ENCODE peak calls at places on chromosomes 3 and 15, in eight cellular contexts. V is aorta; B is CD4-positive, alpha-beta memory T cell; T is WERI-Rb-1; R is EH; K is amniotic stem cell; I is activated CD4-positive, alpha-beta T cell treated with anti-CD3 and anti-CD28 coated beads for 24 hours; G is H9. J is an unnamed sample.

GRCh38 chr15:93179072-93179471 is 90.1 kb upstream of the RGMA start:
- DNase-seq in V (no peak), B (no peak), T (no peak), R (no peak), K (no peak), I (no peak), G (no peak), J (no peak)

GRCh38 chr3:152048826-152049225 is 175.4 kb downstream of the SUCNR1 start:
- DNase-seq in V (no peak), B (no peak), T (no peak), R (no peak), K (no peak), I (no peak), G (no peak), J (no peak)

GRCh38 chr3:46375814-46376213 is 5.1 kb downstream of the CCR5 start:
- DNase-seq in V (no peak), B (no peak), T (no peak), R (no peak), K (no peak), I (no peak), G (no peak), J (no peak)

GRCh38 chr3:71129611-71130515 is 453.7 kb downstream of the FOXP1 start:
- DNase-seq in V (no peak), B (peak), T (no peak), R (peak), K (peak), I (no peak), G (no peak), J (no peak)

GRCh38 chr3:57910988-57911387 is 97.2 kb upstream of the FLNB start:
- DNase-seq in V (no peak), B (no peak), T (peak), R (peak), K (no peak), I (peak), G (no peak), J (peak)

GRCh38 chr3:72744330-72744729 is 103.9 kb downstream of the SHQ1 start:
- DNase-seq in V (no peak), B (no peak), T (no peak), R (no peak), K (no peak), I (no peak), G (no peak), J (peak)

GRCh38 chr15:33988384-33988783 is 20.1 kb downstream of the CHRM5 start:
- DNase-seq in V (no peak), B (no peak), T (no peak), R (peak), K (no peak), I (no peak), G (no peak), J (no peak)

GRCh38 chr3:162507397-162507796 is 1010.8 kb downstream of the OTOL1 start:
- DNase-seq in V (no peak), B (no peak), T (no peak), R (no peak), K (no peak), I (no peak), G (no peak), J (no peak)

GRCh38 chr3:183654727-183655126 is 19.3 kb downstream of the KLHL24 start:
- DNase-seq in V (no peak), B (no peak), T (no peak), R (no peak), K (no peak), I (no peak), G (no peak), J (no peak)

GRCh38 chr3:13507791-13508339 is 27.8 kb downstream of the HDAC11 start:
- DNase-seq in V (peak), B (no peak), T (no peak), R (peak), K (no peak), I (no peak), G (no peak), J (no peak)

GRCh38 chr3:46422617-46423016 is 15.6 kb downstream of the CCRL2 start:
- DNase-seq in V (no peak), B (no peak), T (no peak), R (no peak), K (no peak), I (no peak), G (no peak), J (no peak)

GRCh38 chr3:138038725-138039462 is 28.9 kb downstream of the CLDN18 start:
- DNase-seq in V (no peak), B (no peak), T (no peak), R (no peak), K (no peak), I (no peak), G (no peak), J (no peak)

GRCh38 chr15:70466895-70467529 is 296.3 kb downstream of the UACA start:
- DNase-seq in V (peak), B (no peak), T (peak), R (peak), K (no peak), I (peak), G (peak), J (peak)

GRCh38 chr15:75648156-75649000 is 666 bp downstream of the SNX33 start:
- DNase-seq in V (peak), B (no peak), T (peak), R (peak), K (no peak), I (no peak), G (peak), J (peak)

J was measured in NCI-H82.